ENCODE peak calls at places on chromosomes 3 and 15, in four cellular contexts. S is PC-3, H is cardiac muscle cell, F is heart left ventricle. B is an unnamed sample.

GRCh38 chr3:43062556-43063040 is 43.3 kb downstream of the POMGNT2 start:
- DNase-seq in S (no peak), H (peak), F (no peak), B (no peak)

GRCh38 chr15:66131831-66132230 is 121.7 kb downstream of the MEGF11 start:
- DNase-seq in S (no peak), H (no peak), F (no peak), B (no peak)

GRCh38 chr15:98786706-98787105 is 138.4 kb downstream of the IGF1R start:
- DNase-seq in S (no peak), H (no peak), F (no peak), B (no peak)

GRCh38 chr3:56855856-56856538 is 54.2 kb upstream of the ARHGEF3 start:
- DNase-seq in S (peak), H (peak), F (no peak), B (peak)

GRCh38 chr3:183766745-183767606 is 58.4 kb downstream of the MAP6D1 start:
- DNase-seq in S (peak), H (peak), F (no peak), B (peak)

GRCh38 chr15:56894601-56895000 is 23.8 kb upstream of the TCF12 start:
- DNase-seq in S (no peak), H (no peak), F (no peak), B (no peak)

GRCh38 chr15:56291741-56292140 is 48.1 kb upstream of the RFX7 start:
- DNase-seq in S (no peak), H (no peak), F (no peak), B (no peak)

GRCh38 chr3:141955163-141955562 is 78.7 kb downstream of the ATP1B3 start:
- DNase-seq in S (no peak), H (no peak), F (no peak), B (no peak)

GRCh38 chr15:97009036-97009555 is 678.6 kb downstream of the NR2F2 start:
- DNase-seq in S (no peak), H (no peak), F (no peak), B (no peak)

GRCh38 chr3:30915782-30916181 is 21.3 kb upstream of the GADL1 start:
- DNase-seq in S (no peak), H (no peak), F (no peak), B (no peak)

GRCh38 chr3:134614955-134615354 is 35.9 kb downstream of the KY start:
- DNase-seq in S (no peak), H (no peak), F (no peak), B (no peak)

GRCh38 chr3:130395916-130396315 is 50.4 kb downstream of the COL6A5 start:
- DNase-seq in S (peak), H (peak), F (no peak), B (no peak)

GRCh38 chr3:107661447-107662108 is 138.8 kb downstream of the BBX start:
- DNase-seq in S (no peak), H (peak), F (no peak), B (no peak)

GRCh38 chr3:107663266-107663665 is 140.5 kb downstream of the BBX start:
- DNase-seq in S (no peak), H (no peak), F (no peak), B (no peak)

GRCh38 chr3:107660316-107660976 is 137.7 kb downstream of the BBX start:
- DNase-seq in S (peak), H (peak), F (no peak), B (no peak)

GRCh38 chr3:107662586-107662985 is 139.8 kb downstream of the BBX start:
- DNase-seq in S (no peak), H (peak), F (no peak), B (no peak)

GRCh38 chr3:107662109-107662477 is 139.3 kb downstream of the BBX start:
- DNase-seq in S (peak), H (peak), F (no peak), B (peak)
- H3K27ac ChIP-seq in S (peak), H (no peak), F (peak), B (no peak)

GRCh38 chr3:99863588-99863987 is 45.9 kb downstream of the CMSS1 start:
- DNase-seq in S (no peak), H (no peak), F (no peak), B (no peak)

GRCh38 chr3:99861216-99861615 is 43.6 kb downstream of the CMSS1 start:
- DNase-seq in S (no peak), H (no peak), F (no peak), B (no peak)

GRCh38 chr3:99864289-99864688 is 46.6 kb downstream of the CMSS1 start:
- DNase-seq in S (no peak), H (no peak), F (no peak), B (no peak)

GRCh38 chr3:99863002-99863401 is 45.3 kb downstream of the CMSS1 start:
- DNase-seq in S (no peak), H (no peak), F (no peak), B (no peak)

GRCh38 chr3:99862208-99862607 is 44.5 kb downstream of the CMSS1 start:
- DNase-seq in S (peak), H (no peak), F (no peak), B (no peak)
- H3K27ac ChIP-seq in S (peak), H (no peak), F (peak), B (no peak)

DNA sequence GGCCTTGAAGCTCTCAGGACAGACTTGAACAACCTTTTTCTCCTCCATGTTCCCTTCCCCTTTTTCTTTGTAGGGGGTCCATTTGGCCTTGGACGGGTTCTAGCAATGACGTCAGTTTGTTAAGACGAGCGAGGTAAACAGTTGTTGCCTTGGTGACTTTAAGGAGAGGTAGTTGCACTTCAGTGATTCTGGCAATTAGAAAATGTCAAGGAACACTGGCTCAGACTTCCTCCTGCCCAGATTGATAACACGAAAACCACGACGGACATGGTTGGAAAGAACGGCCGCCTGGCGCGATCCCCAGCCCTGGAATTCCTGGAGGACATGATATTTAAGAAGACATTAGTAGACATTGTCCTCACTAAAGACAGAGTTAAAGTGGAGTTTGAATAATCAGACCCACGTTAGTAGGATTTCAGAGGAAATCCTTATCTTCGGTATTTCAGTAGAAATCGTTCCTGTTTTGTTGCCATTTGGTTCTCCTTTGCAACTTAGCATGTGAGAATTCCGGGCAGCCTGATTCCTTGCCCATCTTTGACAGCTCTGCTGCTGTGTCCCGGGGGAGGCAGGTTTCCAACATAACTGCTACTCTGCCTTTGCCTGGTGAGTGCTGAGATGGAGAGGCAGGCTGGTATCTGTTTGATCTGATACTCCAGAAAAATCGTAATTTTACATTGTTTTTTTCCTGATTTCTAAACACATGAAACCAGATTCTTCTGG is 87.3 kb downstream of the ST6GAL1 start:
- DNase-seq in S (no peak), H (peak), F (no peak), B (peak)
- H3K27ac ChIP-seq in S (no peak), H (no peak), F (no peak), B (peak)

GRCh38 chr15:90557651-90558084 is 27.9 kb downstream of the CRTC3 start:
- DNase-seq in S (no peak), H (peak), F (peak), B (peak)
- H3K27ac ChIP-seq in S (no peak), H (peak), F (peak), B (peak)

GRCh38 chr3:123378409-123378915 is 70.4 kb downstream of the ADCY5 start:
- DNase-seq in S (no peak), H (no peak), F (no peak), B (no peak)
- H3K27ac ChIP-seq in S (no peak), H (no peak), F (peak), B (peak)

GRCh38 chr15:82263350-82263749 is 732 bp downstream of the SAXO2 start:
- DNase-seq in S (peak), H (no peak), F (no peak), B (no peak)

GRCh38 chr15:82262422-82263026 is at the start of the genes EFL1 and SAXO2:
- DNase-seq in S (peak), H (peak), F (peak), B (peak)
- H3K27ac ChIP-seq in S (peak), H (peak), F (peak), B (peak)

B was measured in right cardiac atrium.